ENCODE peak calls at places on chromosomes 4 and X, in four cellular contexts. X, B, H and O are unnamed samples.

GRCh38 chr4:73864365-73864764 is 4.8 kb upstream of the CXCL1 start:
- DNase-seq in B (no peak), H (no peak), X (no peak), O (no peak)

GRCh38 chrX:153687121-153688039 is at the start of gene SLC6A8:
- DNase-seq in X (peak), H (peak), B (no peak), O (peak)

GRCh38 chr4:107618656-107619055 is 101.4 kb downstream of the PAPSS1 start:
- DNase-seq in B (no peak), H (no peak), X (no peak), O (no peak)

GRCh38 chr4:113289736-113290135 is 240.3 kb downstream of the ANK2 start:
- DNase-seq in X (no peak), B (no peak), H (peak), O (no peak)

GRCh38 chr4:151606061-151606460 is 154.7 kb downstream of the GATB start:
- DNase-seq in H (no peak), X (no peak), B (no peak), O (no peak)

GRCh38 chr4:35342833-35343232 is 901.5 kb downstream of the ARAP2 start:
- DNase-seq in B (no peak), H (no peak), X (no peak), O (no peak)

GRCh38 chrX:36963069-36963808 is 44.9 kb upstream of the FAM47C start:
- DNase-seq in X (no peak), H (no peak), B (no peak), O (no peak)

GRCh38 chr4:164571593-164572385 is 182.1 kb upstream of the SMIM31 start:
- DNase-seq in B (no peak), H (peak), X (no peak), O (no peak)

GRCh38 chrX:41333744-41333993 is 293 bp upstream of the DDX3X start:
- DNase-seq in X (no peak), H (peak), B (no peak), O (peak)

GRCh38 chrX:30881390-30881789 is 7.7 kb downstream of the TAB3 start:
- DNase-seq in B (no peak), X (no peak), H (no peak), O (no peak)

GRCh38 chr4:73691759-73692158 is 48.6 kb upstream of the CXCL8 start:
- DNase-seq in B (no peak), X (no peak), H (no peak), O (no peak)

GRCh38 chr4:106238819-106239420 is 77.1 kb downstream of the TBCK start:
- DNase-seq in B (no peak), X (no peak), H (peak), O (peak)

GRCh38 chr4:16122784-16123183 is 39.0 kb upstream of the PROM1 start:
- DNase-seq in H (no peak), X (no peak), B (no peak), O (no peak)

GRCh38 chr4:2811830-2812599 is 19.1 kb downstream of the SH3BP2 start:
- DNase-seq in X (peak), H (peak), B (peak), O (peak)

GRCh38 chrX:117892469-117892868 is 224.1 kb downstream of the KLHL13 start:
- DNase-seq in H (no peak), X (no peak), B (no peak), O (no peak)

GRCh38 chrX:45154033-45154360 is 46.7 kb downstream of the DIPK2B start:
- DNase-seq in H (no peak), B (no peak), X (no peak), O (no peak)

GRCh38 chr4:43757147-43757546 is 691.5 kb downstream of the KCTD8 start:
- DNase-seq in H (peak), B (no peak), X (no peak), O (no peak)

GRCh38 chr4:72312032-72312650 is 256.9 kb downstream of the ADAMTS3 start:
- DNase-seq in B (no peak), H (peak), X (peak), O (peak)

GRCh38 chr4:7007944-7008343 is 35.2 kb upstream of the TADA2B start:
- DNase-seq in B (no peak), X (no peak), H (no peak), O (no peak)

GRCh38 chrX:20664774-20665173 is 398.1 kb upstream of the RPS6KA3 start:
- DNase-seq in B (no peak), H (no peak), X (no peak), O (no peak)

GRCh38 chr4:110634320-110635154 is 11.7 kb upstream of the PITX2 start:
- DNase-seq in B (no peak), H (no peak), X (no peak), O (no peak)

GRCh38 chrX:115595049-115595448 is 34.1 kb downstream of the PLS3 start:
- DNase-seq in H (peak), B (no peak), X (no peak), O (no peak)

GRCh38 chr4:3679071-3679825 is 86.9 kb upstream of the ADRA2C start:
- DNase-seq in H (no peak), B (peak), X (no peak), O (no peak)

GRCh38 chr4:187141101-187141500 is 417.4 kb upstream of the FAT1 start:
- DNase-seq in B (no peak), H (peak), X (no peak), O (no peak)

GRCh38 chr4:80382090-80382832 is 46.7 kb downstream of the CFAP299 start:
- DNase-seq in H (no peak), X (no peak), B (no peak), O (no peak)

GRCh38 chr4:166675411-166675810 is 558.9 kb downstream of the SPOCK3 start:
- DNase-seq in B (no peak), H (peak), X (no peak), O (peak)

GRCh38 chr4:22190855-22191254 is 242.3 kb upstream of the KCNIP4 start:
- DNase-seq in H (peak), X (no peak), B (no peak), O (peak)

GRCh38 chr4:169174247-169174646 is 96.5 kb downstream of the SH3RF1 start:
- DNase-seq in H (no peak), B (no peak), X (no peak), O (no peak)

GRCh38 chrX:56563231-56564116 is at the start of gene UBQLN2:
- DNase-seq in H (peak), X (peak), B (peak), O (peak)
- TF ChIP-seq CTCF in H (peak), X (no peak), B (no peak), O (peak)

GRCh38 chr4:127624176-127624575 is 8.6 kb upstream of the INTU start:
- DNase-seq in B (no peak), X (no peak), H (no peak), O (no peak)
- H3K4me3 ChIP-seq in B (no peak), X (no peak), H (peak), O (peak)

GRCh38 chrX:124231454-124231853 is 101.0 kb upstream of the TEX13D start:
- DNase-seq in B (no peak), H (no peak), X (no peak), O (no peak)

GRCh38 chrX:124229374-124229773 is 103.1 kb upstream of the TEX13D start:
- DNase-seq in B (no peak), X (no peak), H (no peak), O (no peak)

GRCh38 chrX:124230573-124231300 is 101.7 kb upstream of the TEX13D start:
- DNase-seq in B (no peak), X (no peak), H (no peak), O (no peak)

GRCh38 chrX:124226129-124226528 is 106.3 kb upstream of the TEX13D start:
- DNase-seq in X (no peak), B (no peak), H (no peak), O (no peak)

DNA sequence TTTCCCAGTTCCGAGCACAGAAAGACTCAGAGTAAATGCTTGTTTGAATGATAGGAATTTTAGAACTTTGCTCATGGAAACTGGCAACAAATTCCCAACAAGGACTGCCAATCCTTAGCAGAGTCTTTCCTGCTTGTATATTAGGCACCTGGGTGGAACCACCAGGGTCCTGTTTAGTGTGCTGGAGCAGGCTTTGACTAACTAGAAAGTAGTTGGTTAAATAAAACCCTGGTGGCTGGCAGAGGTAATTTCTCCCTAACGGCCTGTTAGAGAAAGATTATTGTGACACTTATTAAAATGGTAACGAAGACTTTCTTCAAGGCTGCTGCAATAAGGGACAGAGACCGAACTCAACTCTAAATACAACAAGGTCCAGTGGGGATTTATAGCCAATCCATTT is 103.6 kb upstream of the TEX13D start:
- DNase-seq in B (no peak), H (no peak), X (no peak), O (no peak)
- TF ChIP-seq CTCF in B (no peak), H (no peak), X (no peak), O (no peak)

DNA sequence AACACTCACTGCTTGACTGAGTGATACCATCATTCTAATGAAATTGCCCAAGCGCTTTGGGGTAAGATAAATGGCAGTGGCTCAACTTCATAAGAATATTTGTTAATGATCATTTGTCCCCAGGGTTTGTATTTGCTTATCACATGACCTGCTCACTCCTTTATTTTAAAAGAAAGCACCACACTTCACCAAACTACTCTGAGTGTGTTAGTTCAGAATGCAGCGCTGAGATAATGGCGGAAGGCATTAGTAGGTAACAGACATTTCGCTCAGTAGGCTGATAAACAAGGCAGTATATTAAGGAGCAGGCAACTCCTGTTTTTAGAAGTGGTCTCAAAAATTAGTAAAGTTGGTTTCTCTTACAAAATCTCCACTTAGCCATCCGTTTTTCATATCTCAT is 1.6 kb downstream of the SNX25 start:
- DNase-seq in H (no peak), X (no peak), B (no peak), O (no peak)
- H3K4me3 ChIP-seq in H (peak), X (peak), B (peak), O (peak)

GRCh38 chr4:14165253-14165942 is 537.9 kb upstream of the BOD1L1 start:
- DNase-seq in B (no peak), H (no peak), X (no peak), O (no peak)

GRCh38 chr4:14168919-14169318 is 541.4 kb upstream of the BOD1L1 start:
- DNase-seq in B (no peak), H (peak), X (no peak), O (peak)

GRCh38 chr4:14169460-14169859 is 541.9 kb upstream of the BOD1L1 start:
- DNase-seq in X (no peak), B (no peak), H (peak), O (peak)

GRCh38 chr4:14167876-14168510 is 540.5 kb upstream of the BOD1L1 start:
- DNase-seq in H (peak), B (no peak), X (no peak), O (no peak)
- TF ChIP-seq CTCF in H (no peak), B (no peak), X (no peak), O (no peak)